ENCODE peak calls at places on chromosomes 7 and 10, in five cellular contexts. I is transverse colon; J is fibroblast of lung; T is heart right ventricle; U is CD8-positive, alpha-beta T cell. C is an unnamed sample. For H3K4me1, the result is how much of the 10 kb centered on the place peaks cover.

GRCh38 chr10:104445359-104445758 is 91.7 kb downstream of the CFAP58 start:
- DNase-seq in I (no peak), J (peak), T (no peak), U (no peak), C (no peak)

GRCh38 chr10:5589963-5590511 is 65.3 kb downstream of the CALML3 start:
- DNase-seq in I (no peak), J (peak), T (no peak), U (no peak), C (no peak)

GRCh38 chr7:116988363-116988989 is 35.2 kb downstream of the ST7 start:
- DNase-seq in I (no peak), J (no peak), T (no peak), U (no peak), C (peak)

GRCh38 chr7:40760293-40760964 is 625.6 kb downstream of the SUGCT start:
- DNase-seq in I (no peak), J (no peak), T (no peak), U (no peak), C (no peak)

GRCh38 chr7:83072576-83073517 is 89.8 kb downstream of the PCLO start:
- DNase-seq in I (no peak), J (no peak), T (no peak), U (no peak), C (no peak)

GRCh38 chr10:17206210-17206709 is 4.8 kb upstream of the TRDMT1 start:
- DNase-seq in I (no peak), J (peak), T (no peak), U (no peak), C (peak)

GRCh38 chr10:110881247-110881646 is 9.5 kb downstream of the PDCD4 start:
- DNase-seq in I (no peak), J (no peak), T (no peak), U (no peak), C (no peak)

GRCh38 chr7:80288175-80289122 is 153.8 kb downstream of the GNAI1 start:
- DNase-seq in I (no peak), J (peak), T (no peak), U (no peak), C (no peak)

GRCh38 chr10:111277685-111278084 is 200.9 kb downstream of the ADRA2A start:
- DNase-seq in I (no peak), J (no peak), T (no peak), U (no peak), C (no peak)

GRCh38 chr7:133730360-133730759 is 396.8 kb upstream of the LRGUK start:
- DNase-seq in I (no peak), J (no peak), T (no peak), U (no peak), C (no peak)

GRCh38 chr7:77989981-77990566 is 191.5 kb downstream of the PHTF2 start:
- DNase-seq in I (peak), J (no peak), T (no peak), U (no peak), C (no peak)

GRCh38 chr10:119620241-119620753 is 23.5 kb upstream of the TIAL1 start:
- DNase-seq in I (no peak), J (peak), T (no peak), U (no peak), C (no peak)

GRCh38 chr10:30847199-30847598 is 184.5 kb downstream of the ZNF438 start:
- DNase-seq in I (no peak), J (no peak), T (no peak), U (no peak), C (no peak)

GRCh38 chr7:149125189-149125863 is 798 bp downstream of the ZNF425 start:
- DNase-seq in I (no peak), J (peak), T (no peak), U (no peak), C (no peak)

GRCh38 chr7:13181221-13181620 is 493.8 kb downstream of the ARL4A start:
- DNase-seq in I (no peak), J (peak), T (no peak), U (no peak), C (no peak)

DNA sequence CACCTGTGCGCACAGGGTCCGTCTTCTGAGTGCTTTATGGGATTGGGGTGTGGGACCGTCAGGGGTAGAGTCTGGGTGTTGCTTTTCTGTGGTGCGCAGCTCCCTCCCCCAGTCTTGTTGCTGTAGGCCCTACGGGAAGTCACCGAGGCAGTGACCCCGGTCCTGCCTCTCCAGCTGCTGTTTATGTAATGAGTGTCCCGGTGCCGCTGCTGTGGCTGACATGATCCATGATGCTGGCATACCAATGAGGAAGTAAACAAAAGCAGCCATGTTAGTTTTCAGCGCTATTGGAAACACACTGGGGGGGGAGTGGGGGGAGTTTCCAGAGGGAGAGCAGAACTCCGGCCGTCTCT is 1.1 kb downstream of the TRIM8 start:
- DNase-seq in I (peak), J (peak), T (peak), U (peak), C (no peak)
- H3K4me1 ChIP-seq in I (half or more), J (under half), T (under half), U (under half), C (half or more)

GRCh38 chr7:55509322-55509721 is 63.0 kb downstream of the VOPP1 start:
- DNase-seq in I (no peak), J (peak), T (no peak), U (no peak), C (no peak)

GRCh38 chr7:55507743-55508142 is 64.6 kb downstream of the VOPP1 start:
- DNase-seq in I (no peak), J (no peak), T (no peak), U (no peak), C (no peak)

GRCh38 chr7:55505259-55505658 is 67.0 kb downstream of the VOPP1 start:
- DNase-seq in I (no peak), J (no peak), T (no peak), U (no peak), C (no peak)

GRCh38 chr7:55510621-55511020 is 61.7 kb downstream of the VOPP1 start:
- DNase-seq in I (no peak), J (no peak), T (no peak), U (no peak), C (no peak)

GRCh38 chr7:55508301-55509011 is 63.8 kb downstream of the VOPP1 start:
- DNase-seq in I (no peak), J (no peak), T (no peak), U (no peak), C (no peak)
- H3K4me1 ChIP-seq in I (under half), J (under half), T (under half), U (under half), C (under half)

GRCh38 chr7:157348548-157348947 is 11.7 kb downstream of the DNAJB6 start:
- DNase-seq in I (no peak), J (no peak), T (no peak), U (no peak), C (no peak)
- H3K4me1 ChIP-seq in I (under half), J (under half), T (half or more), U (half or more), C (half or more)

DNA sequence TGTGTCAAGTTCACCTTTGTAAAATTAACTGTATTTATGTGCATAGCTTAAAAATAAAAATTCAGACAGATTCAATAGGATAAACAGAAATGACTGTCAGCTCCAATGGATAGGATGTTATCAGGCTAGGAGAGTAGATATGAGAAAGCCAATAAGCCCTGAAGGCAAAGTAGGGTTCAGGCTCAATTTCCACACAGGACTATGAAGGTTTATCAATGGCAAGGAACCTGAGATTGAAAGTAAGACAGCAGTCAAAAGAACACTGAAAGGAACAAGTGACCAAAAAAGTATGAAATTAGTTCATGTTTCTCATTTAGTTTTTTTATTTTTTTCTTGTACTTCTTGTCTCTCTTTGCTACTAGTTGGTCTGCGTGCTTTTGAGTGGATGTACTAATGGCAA is 121.4 kb downstream of the ELMO1 start:
- DNase-seq in I (no peak), J (no peak), T (no peak), U (no peak), C (no peak)
- H3K4me1 ChIP-seq in I (under half), J (under half), T (under half), U (under half), C (under half)

DNA sequence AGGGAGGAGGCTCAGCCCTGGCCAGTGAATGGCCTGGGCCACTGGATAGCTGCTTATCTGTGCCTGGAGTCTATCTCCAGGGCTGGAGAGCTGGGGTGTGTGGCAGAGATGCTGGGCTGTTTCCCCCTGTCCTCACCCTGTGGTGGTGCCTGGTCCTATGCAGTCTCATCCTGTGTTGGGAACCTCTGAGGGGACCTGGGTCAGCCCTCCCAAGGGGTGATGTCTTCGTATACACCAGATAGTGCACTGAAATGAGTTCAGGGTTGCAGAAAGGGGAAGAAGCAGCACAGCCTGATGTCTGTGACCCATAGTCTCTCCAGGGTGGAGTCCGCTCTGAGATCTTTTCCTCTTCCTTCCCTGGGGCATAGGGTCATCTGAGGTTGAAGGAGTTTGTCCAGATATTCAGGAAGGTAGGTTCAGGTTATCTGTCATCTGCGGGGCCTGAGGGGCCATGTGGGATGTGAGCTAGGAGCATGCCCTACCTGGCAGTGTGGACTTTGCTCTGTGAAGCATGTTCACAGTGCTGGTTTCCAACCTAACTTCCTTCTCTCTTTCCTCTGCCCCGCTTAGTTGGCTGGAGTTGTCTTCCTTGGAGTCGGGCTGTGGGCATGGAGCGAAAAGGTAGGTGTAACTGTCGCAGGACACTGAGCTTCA is 33.4 kb upstream of the SH2D4B start:
- DNase-seq in I (peak), J (no peak), T (no peak), U (no peak), C (no peak)
- H3K4me1 ChIP-seq in I (under half), J (under half), T (half or more), U (half or more), C (half or more)

GRCh38 chr7:135775230-135775629 is 26.6 kb upstream of the FAM180A start:
- DNase-seq in I (no peak), J (no peak), T (no peak), U (no peak), C (no peak)

GRCh38 chr7:135771961-135772638 is 23.5 kb upstream of the FAM180A start:
- DNase-seq in I (no peak), J (peak), T (no peak), U (no peak), C (no peak)

GRCh38 chr7:135772639-135773019 is 24.0 kb upstream of the FAM180A start:
- DNase-seq in I (no peak), J (no peak), T (no peak), U (no peak), C (no peak)

GRCh38 chr7:135774284-135774683 is 25.7 kb upstream of the FAM180A start:
- DNase-seq in I (peak), J (peak), T (peak), U (no peak), C (no peak)

DNA sequence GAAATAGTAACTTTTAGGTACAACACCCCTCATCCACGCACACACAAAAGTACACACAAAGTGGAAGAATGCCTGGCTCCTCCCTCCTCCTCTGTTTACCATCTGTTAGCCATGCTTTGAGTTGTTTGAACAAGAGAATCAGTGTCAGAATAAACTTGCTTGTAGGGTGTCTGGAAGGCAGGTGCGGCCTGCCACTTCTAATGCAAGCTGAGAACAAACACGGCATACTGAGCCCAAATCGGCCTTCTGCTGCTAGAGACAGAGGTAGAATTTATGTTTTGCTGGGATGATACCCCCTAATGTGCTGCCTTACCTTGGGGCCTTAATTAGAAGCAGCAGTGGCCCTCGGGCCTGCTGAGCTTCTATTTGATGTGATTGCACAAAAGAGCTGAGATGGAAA is 24.8 kb upstream of the FAM180A start:
- DNase-seq in I (peak), J (no peak), T (no peak), U (no peak), C (no peak)
- H3K4me1 ChIP-seq in I (under half), J (under half), T (under half), U (under half), C (under half)

GRCh38 chr7:37108615-37109014 is 340.0 kb downstream of the ELMO1 start:
- DNase-seq in I (no peak), J (no peak), T (no peak), U (no peak), C (no peak)

GRCh38 chr7:37102518-37103137 is 346.0 kb downstream of the ELMO1 start:
- DNase-seq in I (no peak), J (no peak), T (no peak), U (no peak), C (no peak)

GRCh38 chr7:37105762-37106161 is 342.9 kb downstream of the ELMO1 start:
- DNase-seq in I (no peak), J (no peak), T (no peak), U (no peak), C (no peak)

GRCh38 chr7:37107047-37107446 is 341.6 kb downstream of the ELMO1 start:
- DNase-seq in I (no peak), J (no peak), T (no peak), U (no peak), C (no peak)

GRCh38 chr7:37105119-37105518 is 343.5 kb downstream of the ELMO1 start:
- DNase-seq in I (no peak), J (no peak), T (no peak), U (no peak), C (no peak)
- H3K4me1 ChIP-seq in I (under half), J (under half), T (under half), U (under half), C (under half)